ENCODE peak calls at places on chromosome 3, in four cellular contexts. I is neural progenitor cell, Z is hepatocyte, K is endothelial cell of umbilical vein. J is an unnamed sample.

GRCh38 chr3:95408464-95408862 is 1345.6 kb downstream of the NSUN3 start:
- DNase-seq in Z (no peak), I (no peak), K (no peak), J (no peak)

GRCh38 chr3:182180646-182181385 is 469.1 kb downstream of the SOX2 start:
- DNase-seq in Z (no peak), I (peak; percentile 33), K (no peak), J (no peak)

GRCh38 chr3:13046569-13047279 is 26.5 kb downstream of the IQSEC1 start:
- DNase-seq in K (no peak), Z (no peak), I (no peak), J (no peak)

GRCh38 chr3:195909294-195909644 is 918 bp upstream of the TNK2 start:
- DNase-seq in Z (no peak), K (peak; percentile 28), I (peak; percentile 78), J (no peak)

GRCh38 chr3:71152039-71152891 is 431.3 kb downstream of the FOXP1 start:
- DNase-seq in I (peak; percentile 40), Z (no peak), K (no peak), J (no peak)

GRCh38 chr3:115099115-115099884 is 47.8 kb downstream of the ZBTB20 start:
- DNase-seq in Z (no peak), I (no peak), K (peak; percentile 36), J (peak; percentile 42)

GRCh38 chr3:153880493-153880892 is 240.7 kb upstream of the ARHGEF26 start:
- DNase-seq in I (no peak), Z (no peak), K (no peak), J (no peak)

GRCh38 chr3:192915306-192915705 is 2.4 kb downstream of the MB21D2 start:
- DNase-seq in K (peak; percentile 32), I (peak; percentile 81), Z (peak; percentile 59), J (peak; percentile 55)

GRCh38 chr3:52442409-52443267 is 2.3 kb downstream of the SEMA3G start:
- DNase-seq in K (no peak), I (no peak), Z (no peak), J (no peak)

GRCh38 chr3:32544894-32545293 is 25.8 kb downstream of the DYNC1LI1 start:
- DNase-seq in I (no peak), K (no peak), Z (no peak), J (no peak)

GRCh38 chr3:86175593-86175992 is 815.4 kb downstream of the VGLL3 start:
- DNase-seq in K (no peak), Z (peak; percentile 12), I (peak; percentile 18), J (no peak)

GRCh38 chr3:61417352-61417751 is 144.0 kb upstream of the PTPRG start:
- DNase-seq in K (no peak), I (no peak), Z (no peak), J (peak; percentile 78)

GRCh38 chr3:67302419-67302979 is 304.4 kb downstream of the KBTBD8 start:
- DNase-seq in K (no peak), Z (peak; percentile 23), I (no peak), J (no peak)

GRCh38 chr3:153595186-153595815 is 433.3 kb downstream of the RAP2B start:
- DNase-seq in I (peak; percentile 36), K (peak; percentile 66), Z (peak; percentile 43), J (peak; percentile 65)

GRCh38 chr3:11072631-11073030 is 80.1 kb downstream of the SLC6A1 start:
- DNase-seq in I (no peak), Z (no peak), K (no peak), J (peak; percentile 50)

GRCh38 chr3:123341871-123342630 is 106.8 kb downstream of the ADCY5 start:
- DNase-seq in I (no peak), K (no peak), Z (no peak), J (no peak)

GRCh38 chr3:39148116-39149058 is 5.0 kb downstream of the CSRNP1 start:
- DNase-seq in Z (peak; percentile 61), K (peak; percentile 91), I (no peak), J (peak; percentile 23)

GRCh38 chr3:197376735-197377555 is 78.5 kb upstream of the DLG1 start:
- DNase-seq in Z (no peak), K (no peak), I (peak; percentile 22), J (no peak)

GRCh38 chr3:75985432-75985831 is 200.1 kb upstream of the ZNF717 start:
- DNase-seq in Z (no peak), I (no peak), K (no peak), J (peak; percentile 25)

GRCh38 chr3:172127929-172128580 is 88.7 kb downstream of the FNDC3B start:
- DNase-seq in I (no peak), Z (no peak), K (no peak), J (no peak)

GRCh38 chr3:195790891-195791290 is 20.8 kb downstream of the MUC4 start:
- DNase-seq in Z (no peak), I (no peak), K (no peak), J (no peak)

GRCh38 chr3:125684199-125684598 is 88.9 kb upstream of the OSBPL11 start:
- DNase-seq in K (peak; percentile 3), Z (peak; percentile 60), I (peak; percentile 73), J (peak; percentile 81)

GRCh38 chr3:177465243-177465642 is 268.0 kb upstream of the TBL1XR1 start:
- DNase-seq in K (no peak), I (no peak), Z (no peak), J (no peak)

GRCh38 chr3:170730071-170730812 is 139.8 kb downstream of the RPL22L1 start:
- DNase-seq in I (no peak), K (peak; percentile 54), Z (no peak), J (no peak)

GRCh38 chr3:126679318-126679751 is 24.4 kb upstream of the TXNRD3 start:
- DNase-seq in I (peak; percentile 94), Z (peak; percentile 87), K (peak; percentile 76), J (peak; percentile 70)

GRCh38 chr3:102180291-102180931 is 254.4 kb upstream of the ZPLD1 start:
- DNase-seq in I (no peak), K (peak; percentile 94), Z (peak; percentile 64), J (peak; percentile 94)

GRCh38 chr3:14124223-14124614 is 451 bp downstream of the CHCHD4 start:
- DNase-seq in Z (peak; percentile 63), K (no peak), I (no peak), J (no peak)

GRCh38 chr3:194304186-194304917 is 46.8 kb downstream of the CPN2 start:
- DNase-seq in Z (no peak), I (no peak), K (no peak), J (no peak)

GRCh38 chr3:198028718-198029117 is 68.7 kb downstream of the LMLN start:
- DNase-seq in I (no peak), K (no peak), Z (no peak), J (peak; percentile 56)

GRCh38 chr3:152474585-152474984 is 205.9 kb downstream of the MBNL1 start:
- DNase-seq in I (peak; percentile 59), Z (peak; percentile 63), K (peak; percentile 63), J (peak; percentile 84)

GRCh38 chr3:39724233-39724846 is 85.1 kb upstream of the MYRIP start:
- DNase-seq in I (no peak), K (peak; percentile 58), Z (no peak), J (no peak)

GRCh38 chr3:128969993-128970740 is 23.7 kb downstream of the CFAP92 start:
- DNase-seq in K (peak; percentile 55), Z (peak; percentile 74), I (peak; percentile 74), J (peak; percentile 58)

GRCh38 chr3:43995929-43996378 is 245.7 kb upstream of the TOPAZ1 start:
- DNase-seq in I (peak; percentile 39), K (no peak), Z (no peak), J (no peak)
- TF ChIP-seq EZH2 in I (no peak), K (no peak), Z (no peak), J (peak; percentile 20)

DNA sequence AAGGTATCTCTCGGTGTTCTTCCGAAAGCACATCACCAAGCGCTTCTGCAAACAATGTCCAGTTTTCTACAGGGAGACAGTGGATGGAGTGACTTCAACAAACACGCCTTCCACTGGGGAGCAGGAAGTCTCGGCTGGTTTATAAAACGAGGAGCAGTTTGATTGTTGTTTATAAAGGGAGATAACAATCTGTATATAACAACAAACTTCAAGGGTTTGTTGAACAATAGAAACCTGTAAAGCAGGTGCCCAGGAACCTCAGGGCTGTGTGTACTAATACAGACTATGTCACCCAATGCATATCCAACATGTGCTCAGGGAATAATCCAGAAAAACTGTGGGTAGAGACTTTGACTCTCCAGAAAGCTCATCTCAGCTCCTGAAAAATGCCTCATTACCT is 4.6 kb downstream of the CCR2 start:
- DNase-seq in K (no peak), I (no peak), Z (no peak), J (no peak)
- H3K4me1 ChIP-seq in K (no peaks in the 10 kb centered on the region), I (peaks cover 17% of the 10 kb centered on the region), Z (peaks cover 10% of the 10 kb centered on the region), J (no peaks in the 10 kb centered on the region)

DNA sequence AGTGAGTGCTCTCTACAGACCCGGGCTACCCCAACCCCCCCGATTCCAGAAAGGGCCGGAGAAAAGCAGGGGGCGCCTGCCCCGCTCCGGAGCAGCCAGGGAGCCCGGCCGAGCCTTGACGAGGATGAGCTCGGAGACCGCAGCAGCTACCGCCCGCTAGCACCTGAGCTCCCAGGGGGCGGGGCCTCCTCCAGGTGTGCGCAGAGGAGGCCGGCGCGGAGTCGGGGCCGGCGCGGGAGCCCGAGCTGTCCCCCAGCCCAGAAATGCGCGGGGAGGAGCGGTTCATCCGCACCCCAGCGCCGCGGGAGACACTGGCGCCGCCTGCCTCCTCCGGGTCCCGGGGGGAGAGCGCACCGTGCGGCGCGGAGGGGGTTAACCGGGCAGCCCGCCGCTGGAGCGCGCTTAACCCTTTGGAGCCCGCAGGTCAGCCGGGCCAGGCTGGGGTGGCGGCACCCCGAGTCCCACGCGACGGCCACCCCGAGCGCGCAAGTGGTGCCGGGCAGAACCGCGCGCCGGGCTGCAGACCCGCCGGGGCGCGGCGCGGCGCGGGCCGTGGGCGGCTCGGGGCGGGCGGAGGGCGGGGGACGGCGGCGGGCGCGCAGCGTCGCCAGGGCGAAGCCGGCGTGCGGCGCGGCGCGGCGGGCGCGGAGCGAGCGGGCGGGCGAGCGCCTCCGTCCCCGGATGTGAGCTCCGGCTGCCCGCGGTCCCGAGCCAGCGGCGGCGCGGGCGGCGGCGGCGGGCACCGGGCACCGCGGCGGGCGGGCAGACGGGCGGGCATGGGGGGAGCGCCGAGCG is at the start of gene CACNA1D:
- DNase-seq in I (peak; percentile 74), Z (peak; percentile 87), K (no peak), J (no peak)
- TF ChIP-seq EZH2 in I (peak; percentile 49), Z (no peak), K (peak; percentile 59), J (peak; percentile 47)

GRCh38 chr3:63523100-63523499 is 129.4 kb upstream of the SNTN start:
- DNase-seq in I (peak; percentile 23), K (no peak), Z (no peak), J (peak; percentile 19)

GRCh38 chr3:63519426-63519825 is 133.0 kb upstream of the SNTN start:
- DNase-seq in Z (no peak), I (no peak), K (no peak), J (peak; percentile 56)

GRCh38 chr3:63521657-63522056 is 130.8 kb upstream of the SNTN start:
- DNase-seq in K (no peak), Z (no peak), I (no peak), J (no peak)
- H3K4me1 ChIP-seq in K (no peaks in the 10 kb centered on the region), Z (no peaks in the 10 kb centered on the region), I (no peaks in the 10 kb centered on the region), J (no peaks in the 10 kb centered on the region)

DNA sequence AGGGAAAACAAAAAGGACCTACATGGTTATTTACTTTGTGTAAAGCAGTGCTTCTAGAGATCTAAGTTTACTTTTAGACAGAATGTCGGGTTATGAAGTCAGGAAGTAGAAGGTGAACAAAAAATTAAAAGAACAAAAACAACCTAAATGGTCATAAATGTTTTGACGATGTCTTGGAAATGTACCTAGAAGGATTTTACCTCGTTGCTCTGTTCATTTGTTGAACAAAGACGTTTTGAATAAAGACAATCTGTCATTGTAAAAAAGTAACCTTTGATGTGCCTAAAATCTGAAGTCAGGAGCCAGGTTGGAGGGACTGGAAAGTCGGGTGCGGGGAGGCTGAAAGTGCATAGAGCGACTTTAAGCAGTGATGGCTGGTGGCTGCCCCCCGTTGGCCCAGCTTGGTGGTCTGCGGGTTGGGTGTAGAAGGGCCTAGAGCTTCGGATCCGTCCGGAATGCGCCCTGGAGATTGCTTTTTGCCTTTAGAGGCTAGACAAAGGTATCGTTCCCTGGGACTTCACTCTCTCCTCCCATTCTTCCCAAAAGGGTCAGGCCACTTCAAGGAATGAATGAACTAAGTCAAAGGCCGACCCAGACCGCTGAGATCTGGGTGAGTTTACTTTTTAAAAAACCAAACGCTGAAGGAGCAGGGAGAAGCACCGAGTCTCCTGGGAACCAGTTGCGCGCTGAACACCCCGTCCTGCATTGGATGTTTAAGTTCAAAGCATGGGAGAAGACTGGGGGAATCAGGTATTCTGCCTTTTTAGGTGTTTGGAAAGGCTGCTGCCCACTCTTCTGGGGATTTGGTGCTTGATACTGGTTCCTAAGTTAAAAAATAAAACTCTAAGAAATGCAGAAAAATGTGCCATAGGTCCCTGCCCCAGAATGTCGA is 2.2 kb downstream of the SOX14 start:
- DNase-seq in K (no peak), Z (no peak), I (peak; percentile 82), J (no peak)
- TF ChIP-seq EZH2 in K (no peak), Z (peak; percentile 86), I (peak; percentile 71), J (peak; percentile 53)